ENCODE peak calls at places on chromosome X, in five cellular contexts. One of them, this sample, is unnamed.

GRCh38 chrX:39516399-39516798 is 581.4 kb downstream of the BCOR start:
- DNase-seq in mammary epithelial cell: no peak
- DNase-seq in GM12878: no peak
- DNase-seq in transverse colon: no peak
- DNase-seq in MM.1S: no peak
- DNase-seq in this sample: no peak

GRCh38 chrX:107561468-107562215 is 66.7 kb upstream of the PRPS1 start:
- DNase-seq in mammary epithelial cell: no peak
- DNase-seq in GM12878: no peak
- DNase-seq in transverse colon: no peak
- DNase-seq in MM.1S: no peak
- DNase-seq in this sample: no peak

GRCh38 chrX:9316096-9316495 is 148.8 kb upstream of the TBL1X start:
- DNase-seq in mammary epithelial cell: no peak
- DNase-seq in GM12878: no peak
- DNase-seq in transverse colon: no peak
- DNase-seq in MM.1S: no peak
- DNase-seq in this sample: no peak

GRCh38 chrX:19609541-19609940 is 94.2 kb upstream of the MAP3K15 start:
- DNase-seq in mammary epithelial cell: no peak
- DNase-seq in GM12878: no peak
- DNase-seq in transverse colon: no peak
- DNase-seq in MM.1S: no peak
- DNase-seq in this sample: no peak

GRCh38 chrX:134482371-134482770 is 22.4 kb downstream of the HPRT1 start:
- DNase-seq in mammary epithelial cell: no peak
- DNase-seq in GM12878: no peak
- DNase-seq in transverse colon: no peak
- DNase-seq in MM.1S: no peak
- DNase-seq in this sample: no peak

GRCh38 chrX:41603591-41603990 is 85.2 kb upstream of the GPR34 start:
- DNase-seq in mammary epithelial cell: no peak
- DNase-seq in GM12878: no peak
- DNase-seq in transverse colon: no peak
- DNase-seq in MM.1S: no peak
- DNase-seq in this sample: no peak

GRCh38 chrX:51614353-51614752 is 4.4 kb downstream of the CENPVL3 start:
- DNase-seq in mammary epithelial cell: peak; percentile 14
- DNase-seq in GM12878: no peak
- DNase-seq in transverse colon: no peak
- DNase-seq in MM.1S: peak; percentile 39
- DNase-seq in this sample: peak; percentile 17

GRCh38 chrX:29890004-29890403 is 325.4 kb upstream of the MAGEB2 start:
- DNase-seq in mammary epithelial cell: no peak
- DNase-seq in GM12878: no peak
- DNase-seq in transverse colon: no peak
- DNase-seq in MM.1S: no peak
- DNase-seq in this sample: no peak

GRCh38 chrX:17605676-17606075 is 131.6 kb upstream of the SCML1 start:
- DNase-seq in mammary epithelial cell: no peak
- DNase-seq in GM12878: no peak
- DNase-seq in transverse colon: no peak
- DNase-seq in MM.1S: no peak
- DNase-seq in this sample: no peak

GRCh38 chrX:136200466-136200865 is 50.7 kb downstream of the MAP7D3 start:
- DNase-seq in mammary epithelial cell: peak; percentile 11
- DNase-seq in GM12878: no peak
- DNase-seq in transverse colon: no peak
- DNase-seq in MM.1S: peak; percentile 37
- DNase-seq in this sample: no peak

GRCh38 chrX:65451663-65452062 is 82.9 kb downstream of the LAS1L start:
- DNase-seq in mammary epithelial cell: peak; percentile 8
- DNase-seq in GM12878: no peak
- DNase-seq in transverse colon: peak; percentile 8
- DNase-seq in MM.1S: peak; percentile 63
- DNase-seq in this sample: peak; percentile 10

DNA sequence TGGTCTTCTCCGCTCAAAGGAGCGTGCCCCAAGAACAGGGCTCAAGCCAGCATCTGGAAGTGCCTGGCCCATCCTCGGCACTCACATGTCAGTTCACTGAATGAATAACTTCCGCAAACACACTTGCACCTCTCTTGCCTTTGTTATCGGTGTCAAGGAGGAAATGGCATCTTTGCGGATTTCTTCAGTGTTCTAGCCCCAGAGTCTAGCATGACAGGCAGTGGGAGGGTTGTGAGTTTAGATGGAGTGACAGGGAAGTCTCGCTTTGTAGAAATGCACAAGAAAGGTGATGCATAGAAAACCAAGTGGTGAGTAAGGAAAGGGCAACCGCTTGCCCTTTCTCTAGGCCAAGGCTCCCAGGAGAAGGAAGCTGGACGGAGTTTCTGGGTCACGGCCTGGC is 17.6 kb upstream of the MECP2 start:
- DNase-seq in mammary epithelial cell: no peak
- DNase-seq in GM12878: no peak
- DNase-seq in transverse colon: no peak
- DNase-seq in MM.1S: no peak
- DNase-seq in this sample: no peak
- H3K27me3 ChIP-seq in mammary epithelial cell: no peaks in the 10 kb centered on the region
- H3K27me3 ChIP-seq in GM12878: no peaks in the 10 kb centered on the region
- H3K27me3 ChIP-seq in transverse colon: no peaks in the 10 kb centered on the region
- H3K27me3 ChIP-seq in MM.1S: no peaks in the 10 kb centered on the region
- H3K27me3 ChIP-seq in this sample: no peaks in the 10 kb centered on the region

GRCh38 chrX:129724767-129725166 is 14.0 kb upstream of the XPNPEP2 start:
- DNase-seq in mammary epithelial cell: no peak
- DNase-seq in GM12878: no peak
- DNase-seq in transverse colon: no peak
- DNase-seq in MM.1S: no peak
- DNase-seq in this sample: no peak

GRCh38 chrX:129720741-129721140 is 18.0 kb upstream of the XPNPEP2 start:
- DNase-seq in mammary epithelial cell: no peak
- DNase-seq in GM12878: no peak
- DNase-seq in transverse colon: no peak
- DNase-seq in MM.1S: no peak
- DNase-seq in this sample: no peak

GRCh38 chrX:129721870-129722269 is 16.9 kb upstream of the XPNPEP2 start:
- DNase-seq in mammary epithelial cell: no peak
- DNase-seq in GM12878: no peak
- DNase-seq in transverse colon: no peak
- DNase-seq in MM.1S: no peak
- DNase-seq in this sample: no peak

GRCh38 chrX:129721414-129721813 is 17.4 kb upstream of the XPNPEP2 start:
- DNase-seq in mammary epithelial cell: no peak
- DNase-seq in GM12878: no peak
- DNase-seq in transverse colon: no peak
- DNase-seq in MM.1S: no peak
- DNase-seq in this sample: no peak

GRCh38 chrX:129723511-129723910 is 15.3 kb upstream of the XPNPEP2 start:
- DNase-seq in mammary epithelial cell: no peak
- DNase-seq in GM12878: no peak
- DNase-seq in transverse colon: no peak
- DNase-seq in MM.1S: no peak
- DNase-seq in this sample: no peak
- H3K27me3 ChIP-seq in mammary epithelial cell: no peaks in the 10 kb centered on the region
- H3K27me3 ChIP-seq in GM12878: no peaks in the 10 kb centered on the region
- H3K27me3 ChIP-seq in transverse colon: no peaks in the 10 kb centered on the region
- H3K27me3 ChIP-seq in MM.1S: no peaks in the 10 kb centered on the region
- H3K27me3 ChIP-seq in this sample: no peaks in the 10 kb centered on the region

GRCh38 chrX:110015027-110015426 is 12.1 kb downstream of the TMEM164 start:
- DNase-seq in mammary epithelial cell: no peak
- DNase-seq in GM12878: no peak
- DNase-seq in transverse colon: no peak
- DNase-seq in MM.1S: no peak
- DNase-seq in this sample: no peak
- H3K27me3 ChIP-seq in mammary epithelial cell: no peaks in the 10 kb centered on the region
- H3K27me3 ChIP-seq in GM12878: no peaks in the 10 kb centered on the region
- H3K27me3 ChIP-seq in transverse colon: no peaks in the 10 kb centered on the region
- H3K27me3 ChIP-seq in MM.1S: no peaks in the 10 kb centered on the region
- H3K27me3 ChIP-seq in this sample: no peaks in the 10 kb centered on the region

GRCh38 chrX:14010566-14010965 is 19.1 kb downstream of the GEMIN8 start:
- DNase-seq in mammary epithelial cell: peak; percentile 80
- DNase-seq in GM12878: no peak
- DNase-seq in transverse colon: no peak
- DNase-seq in MM.1S: no peak
- DNase-seq in this sample: no peak

GRCh38 chrX:14003028-14003427 is 26.7 kb downstream of the GEMIN8 start:
- DNase-seq in mammary epithelial cell: no peak
- DNase-seq in GM12878: no peak
- DNase-seq in transverse colon: no peak
- DNase-seq in MM.1S: no peak
- DNase-seq in this sample: no peak

GRCh38 chrX:14003876-14004425 is 25.7 kb downstream of the GEMIN8 start:
- DNase-seq in mammary epithelial cell: no peak
- DNase-seq in GM12878: no peak
- DNase-seq in transverse colon: no peak
- DNase-seq in MM.1S: no peak
- DNase-seq in this sample: no peak

DNA sequence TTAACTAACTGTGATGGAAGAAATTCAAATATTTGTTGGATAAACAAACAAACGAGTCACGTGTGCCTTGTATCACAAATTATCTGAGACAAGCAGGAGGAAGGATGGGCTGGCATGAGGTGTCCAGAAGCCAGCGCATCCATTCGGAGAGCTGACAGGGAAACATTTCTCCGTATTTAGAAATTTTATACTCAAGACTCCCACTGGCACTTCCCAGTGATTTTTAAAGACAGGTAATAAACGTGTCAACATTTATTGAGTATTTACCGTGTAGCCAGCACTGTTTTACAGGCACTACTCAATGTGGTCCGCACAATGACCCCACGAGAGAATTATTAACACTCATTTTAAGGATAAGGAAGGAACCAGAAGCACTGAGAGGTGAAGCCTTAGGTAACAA is 23.2 kb downstream of the GEMIN8 start:
- DNase-seq in mammary epithelial cell: no peak
- DNase-seq in GM12878: no peak
- DNase-seq in transverse colon: no peak
- DNase-seq in MM.1S: no peak
- DNase-seq in this sample: no peak
- H3K27me3 ChIP-seq in mammary epithelial cell: no peaks in the 10 kb centered on the region
- H3K27me3 ChIP-seq in GM12878: no peaks in the 10 kb centered on the region
- H3K27me3 ChIP-seq in transverse colon: no peaks in the 10 kb centered on the region
- H3K27me3 ChIP-seq in MM.1S: no peaks in the 10 kb centered on the region
- H3K27me3 ChIP-seq in this sample: no peaks in the 10 kb centered on the region

DNA sequence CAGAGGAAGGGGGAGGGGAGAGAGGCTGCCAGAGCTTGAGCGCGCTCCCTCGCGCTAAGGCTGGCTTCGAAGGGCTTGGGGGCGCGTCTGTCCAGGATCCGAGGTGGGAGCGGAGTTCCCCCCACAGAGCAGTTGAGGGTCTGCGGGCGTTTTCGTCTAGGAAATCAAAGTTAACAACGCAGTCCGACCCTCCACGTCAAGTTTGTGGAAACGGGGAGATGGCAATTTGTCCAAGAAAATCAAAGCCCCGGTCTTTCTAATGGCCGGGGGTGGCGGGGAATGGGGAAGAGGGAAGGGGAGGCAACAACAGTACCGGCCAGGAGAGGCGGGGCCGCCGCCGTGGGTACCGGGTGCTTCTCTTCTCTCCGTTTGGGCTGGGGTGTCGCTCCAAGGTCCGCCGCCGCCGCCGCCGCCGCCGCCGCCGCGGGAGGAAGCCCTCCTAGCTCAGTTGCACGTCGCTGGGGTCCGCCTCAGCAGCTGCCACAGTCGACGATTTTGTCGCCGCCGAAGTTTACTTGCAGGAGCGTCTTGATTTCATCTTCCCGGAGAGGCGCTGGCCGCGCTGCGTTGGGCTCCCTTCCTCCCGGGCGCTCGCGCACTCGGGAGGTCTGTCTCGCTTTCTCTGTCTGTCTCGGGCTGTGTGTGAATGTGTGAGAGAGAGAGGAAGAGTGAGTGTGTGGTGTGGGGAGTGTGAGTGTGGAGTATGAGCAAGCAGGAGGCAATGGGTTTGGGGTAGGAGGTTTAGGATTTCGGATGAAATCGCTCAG is 574 bp downstream of the PCDH19 start:
- DNase-seq in mammary epithelial cell: no peak
- DNase-seq in GM12878: no peak
- DNase-seq in transverse colon: no peak
- DNase-seq in MM.1S: no peak
- DNase-seq in this sample: no peak
- H3K27me3 ChIP-seq in mammary epithelial cell: peaks cover 19% of the 10 kb centered on the region
- H3K27me3 ChIP-seq in GM12878: no peaks in the 10 kb centered on the region
- H3K27me3 ChIP-seq in transverse colon: peaks cover 76% of the 10 kb centered on the region
- H3K27me3 ChIP-seq in MM.1S: peaks cover 5% of the 10 kb centered on the region
- H3K27me3 ChIP-seq in this sample: peaks cover 13% of the 10 kb centered on the region

GRCh38 chrX:101552714-101553113 is 2.4 kb downstream of the ARMCX1 start:
- DNase-seq in mammary epithelial cell: no peak
- DNase-seq in GM12878: no peak
- DNase-seq in transverse colon: no peak
- DNase-seq in MM.1S: no peak
- DNase-seq in this sample: no peak
- H3K27me3 ChIP-seq in mammary epithelial cell: no peaks in the 10 kb centered on the region
- H3K27me3 ChIP-seq in GM12878: no peaks in the 10 kb centered on the region
- H3K27me3 ChIP-seq in transverse colon: no peaks in the 10 kb centered on the region
- H3K27me3 ChIP-seq in MM.1S: no peaks in the 10 kb centered on the region
- H3K27me3 ChIP-seq in this sample: no peaks in the 10 kb centered on the region

GRCh38 chrX:111470681-111471403 is 40.6 kb upstream of the SERTM2 start:
- DNase-seq in mammary epithelial cell: no peak
- DNase-seq in GM12878: no peak
- DNase-seq in transverse colon: no peak
- DNase-seq in MM.1S: no peak
- DNase-seq in this sample: no peak

GRCh38 chrX:111465664-111466063 is 45.8 kb upstream of the SERTM2 start:
- DNase-seq in mammary epithelial cell: no peak
- DNase-seq in GM12878: no peak
- DNase-seq in transverse colon: no peak
- DNase-seq in MM.1S: no peak
- DNase-seq in this sample: no peak

GRCh38 chrX:111467896-111468295 is 43.5 kb upstream of the SERTM2 start:
- DNase-seq in mammary epithelial cell: no peak
- DNase-seq in GM12878: no peak
- DNase-seq in transverse colon: no peak
- DNase-seq in MM.1S: no peak
- DNase-seq in this sample: no peak
- H3K27me3 ChIP-seq in mammary epithelial cell: no peaks in the 10 kb centered on the region
- H3K27me3 ChIP-seq in GM12878: no peaks in the 10 kb centered on the region
- H3K27me3 ChIP-seq in transverse colon: no peaks in the 10 kb centered on the region
- H3K27me3 ChIP-seq in MM.1S: no peaks in the 10 kb centered on the region
- H3K27me3 ChIP-seq in this sample: no peaks in the 10 kb centered on the region

GRCh38 chrX:69210513-69211065 is 45.3 kb upstream of the PJA1 start:
- DNase-seq in mammary epithelial cell: peak; percentile 2
- DNase-seq in GM12878: no peak
- DNase-seq in transverse colon: no peak
- DNase-seq in MM.1S: no peak
- DNase-seq in this sample: no peak
- H3K27me3 ChIP-seq in mammary epithelial cell: no peaks in the 10 kb centered on the region
- H3K27me3 ChIP-seq in GM12878: peaks cover 7% of the 10 kb centered on the region
- H3K27me3 ChIP-seq in transverse colon: no peaks in the 10 kb centered on the region
- H3K27me3 ChIP-seq in MM.1S: no peaks in the 10 kb centered on the region
- H3K27me3 ChIP-seq in this sample: no peaks in the 10 kb centered on the region

GRCh38 chrX:110381216-110381615 is 22.6 kb downstream of the RTL9 start:
- DNase-seq in mammary epithelial cell: peak; percentile 55
- DNase-seq in GM12878: no peak
- DNase-seq in transverse colon: no peak
- DNase-seq in MM.1S: no peak
- DNase-seq in this sample: no peak
- H3K27me3 ChIP-seq in mammary epithelial cell: no peaks in the 10 kb centered on the region
- H3K27me3 ChIP-seq in GM12878: no peaks in the 10 kb centered on the region
- H3K27me3 ChIP-seq in transverse colon: no peaks in the 10 kb centered on the region
- H3K27me3 ChIP-seq in MM.1S: no peaks in the 10 kb centered on the region
- H3K27me3 ChIP-seq in this sample: no peaks in the 10 kb centered on the region

This sample was measured in Panc1.